ENCODE peak calls at places on chromosomes 5 and 9, in five cellular contexts. One of them, this sample, is unnamed.

GRCh38 chr5:33315170-33315569 is 125.6 kb upstream of the TARS1 start:
- ATAC-seq in GM12878: no peak
- ATAC-seq in K562: no peak
- ATAC-seq in upper lobe of left lung: no peak
- ATAC-seq in HepG2: no peak
- ATAC-seq in this sample: no peak

GRCh38 chr5:117318528-117318927 is 743.9 kb upstream of the SEMA6A start:
- ATAC-seq in HepG2: peak
- ATAC-seq in GM12878: no peak
- ATAC-seq in upper lobe of left lung: no peak
- ATAC-seq in K562: no peak
- ATAC-seq in this sample: no peak

GRCh38 chr5:93017854-93018253 is 563.2 kb downstream of the NR2F1-AS1 start:
- ATAC-seq in K562: no peak
- ATAC-seq in HepG2: no peak
- ATAC-seq in GM12878: no peak
- ATAC-seq in upper lobe of left lung: no peak
- ATAC-seq in this sample: no peak

GRCh38 chr5:141713616-141714309 is 31.7 kb upstream of the ARAP3 start:
- ATAC-seq in upper lobe of left lung: no peak
- ATAC-seq in K562: peak
- ATAC-seq in GM12878: no peak
- ATAC-seq in HepG2: peak
- ATAC-seq in this sample: peak

GRCh38 chr9:14107977-14108376 is 206.0 kb downstream of the NFIB start:
- ATAC-seq in K562: peak
- ATAC-seq in GM12878: no peak
- ATAC-seq in HepG2: no peak
- ATAC-seq in upper lobe of left lung: no peak
- ATAC-seq in this sample: no peak

GRCh38 chr9:130421802-130422276 is 22.9 kb upstream of the ASS1 start:
- ATAC-seq in upper lobe of left lung: no peak
- ATAC-seq in GM12878: no peak
- ATAC-seq in K562: no peak
- ATAC-seq in HepG2: no peak
- ATAC-seq in this sample: no peak

GRCh38 chr9:4501147-4501507 is 10.9 kb downstream of the SLC1A1 start:
- ATAC-seq in upper lobe of left lung: no peak
- ATAC-seq in GM12878: no peak
- ATAC-seq in K562: no peak
- ATAC-seq in HepG2: no peak
- ATAC-seq in this sample: no peak

GRCh38 chr5:139394654-139395566 is at the start of gene PROB1:
- ATAC-seq in upper lobe of left lung: peak
- ATAC-seq in K562: no peak
- ATAC-seq in GM12878: no peak
- ATAC-seq in HepG2: no peak
- ATAC-seq in this sample: peak

GRCh38 chr5:169880012-169880673 is 100.2 kb downstream of the INSYN2B start:
- ATAC-seq in GM12878: peak
- ATAC-seq in upper lobe of left lung: peak
- ATAC-seq in K562: no peak
- ATAC-seq in HepG2: no peak
- ATAC-seq in this sample: no peak

GRCh38 chr5:4700082-4700481 is 440.0 kb upstream of the ADAMTS16 start:
- ATAC-seq in GM12878: no peak
- ATAC-seq in HepG2: peak
- ATAC-seq in upper lobe of left lung: peak
- ATAC-seq in K562: peak
- ATAC-seq in this sample: no peak

GRCh38 chr9:110900917-110901316 is 137.4 kb downstream of the LPAR1 start:
- ATAC-seq in GM12878: no peak
- ATAC-seq in HepG2: no peak
- ATAC-seq in K562: no peak
- ATAC-seq in upper lobe of left lung: no peak
- ATAC-seq in this sample: no peak

GRCh38 chr5:160162910-160163309 is 43.7 kb upstream of the PWWP2A start:
- ATAC-seq in GM12878: no peak
- ATAC-seq in HepG2: no peak
- ATAC-seq in upper lobe of left lung: no peak
- ATAC-seq in K562: no peak
- ATAC-seq in this sample: no peak

GRCh38 chr5:160166069-160166972 is 47.1 kb upstream of the PWWP2A start:
- ATAC-seq in K562: no peak
- ATAC-seq in HepG2: no peak
- ATAC-seq in GM12878: no peak
- ATAC-seq in upper lobe of left lung: no peak
- ATAC-seq in this sample: no peak

GRCh38 chr5:160167623-160168165 is 48.4 kb upstream of the PWWP2A start:
- ATAC-seq in K562: no peak
- ATAC-seq in upper lobe of left lung: no peak
- ATAC-seq in GM12878: no peak
- ATAC-seq in HepG2: peak
- ATAC-seq in this sample: no peak

GRCh38 chr5:160166973-160167622 is 47.8 kb upstream of the PWWP2A start:
- ATAC-seq in HepG2: no peak
- ATAC-seq in K562: no peak
- ATAC-seq in upper lobe of left lung: no peak
- ATAC-seq in GM12878: no peak
- ATAC-seq in this sample: no peak

DNA sequence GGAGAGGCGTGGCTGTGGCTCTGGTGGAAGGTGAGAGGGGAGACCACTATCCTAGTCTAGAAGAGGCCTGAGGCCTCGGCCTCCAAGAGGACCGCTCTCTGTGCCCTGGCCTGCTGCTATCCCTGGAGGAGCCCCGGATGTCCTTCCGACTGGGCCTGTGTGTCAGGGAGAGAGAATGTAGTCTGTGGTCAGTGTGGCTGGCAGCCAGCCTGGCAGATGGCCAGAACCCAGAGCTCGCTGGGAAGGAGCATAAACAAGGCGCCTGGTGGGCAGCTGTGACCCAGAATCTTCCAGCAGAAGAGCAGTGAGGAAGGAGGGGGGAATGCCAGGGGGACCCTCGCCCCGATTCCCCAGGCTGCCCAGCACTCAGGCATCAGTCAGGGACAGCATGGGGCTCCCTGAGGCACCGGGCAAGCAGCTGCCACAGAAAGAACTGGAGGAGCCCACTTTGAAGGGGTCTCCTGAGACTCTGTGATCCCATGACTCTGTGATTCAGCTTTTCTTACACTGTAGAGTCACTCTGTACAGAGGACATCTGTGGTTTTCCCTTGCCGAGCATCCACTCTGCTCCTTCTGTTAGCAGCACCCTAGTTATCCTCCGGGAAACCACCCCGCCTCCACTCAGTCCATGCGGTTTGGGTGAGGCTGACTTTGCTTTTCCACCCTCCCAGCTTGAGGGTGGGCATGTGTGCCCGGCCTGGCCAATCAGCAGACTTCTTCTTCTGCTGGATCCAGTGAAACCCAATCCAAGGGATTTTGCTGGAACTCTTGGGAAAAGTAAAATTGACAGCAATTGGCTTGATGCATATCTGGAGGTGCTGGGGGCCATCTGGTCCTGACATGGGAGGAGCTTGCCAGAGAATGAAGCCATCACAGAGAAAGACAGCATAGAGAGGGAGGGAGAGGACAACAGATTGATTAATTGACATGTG is 46.2 kb upstream of the PWWP2A start:
- ATAC-seq in GM12878: peak
- ATAC-seq in K562: peak
- ATAC-seq in HepG2: peak
- ATAC-seq in upper lobe of left lung: peak
- ATAC-seq in this sample: peak
- TF ChIP-seq POLR2A in GM12878: no peak
- TF ChIP-seq POLR2A in K562: no peak
- TF ChIP-seq POLR2A in HepG2: no peak
- TF ChIP-seq POLR2A in upper lobe of left lung: no peak
- TF ChIP-seq POLR2A in this sample: no peak

GRCh38 chr9:95317119-95317892 is at the start of gene FANCC:
- ATAC-seq in GM12878: peak
- ATAC-seq in upper lobe of left lung: peak
- ATAC-seq in HepG2: peak
- ATAC-seq in K562: peak
- ATAC-seq in this sample: peak
- TF ChIP-seq EP300 in GM12878: no peak
- TF ChIP-seq EP300 in upper lobe of left lung: no peak
- TF ChIP-seq EP300 in HepG2: peak
- TF ChIP-seq EP300 in K562: no peak
- TF ChIP-seq EP300 in this sample: no peak

GRCh38 chr5:79555418-79555817 is 41.5 kb upstream of the HOMER1 start:
- ATAC-seq in GM12878: no peak
- ATAC-seq in upper lobe of left lung: no peak
- ATAC-seq in HepG2: no peak
- ATAC-seq in K562: no peak
- ATAC-seq in this sample: no peak
- TF ChIP-seq POLR2AphosphoS5 in GM12878: no peak
- TF ChIP-seq POLR2AphosphoS5 in upper lobe of left lung: no peak
- TF ChIP-seq POLR2AphosphoS5 in HepG2: no peak
- TF ChIP-seq POLR2AphosphoS5 in K562: no peak
- TF ChIP-seq POLR2AphosphoS5 in this sample: no peak

DNA sequence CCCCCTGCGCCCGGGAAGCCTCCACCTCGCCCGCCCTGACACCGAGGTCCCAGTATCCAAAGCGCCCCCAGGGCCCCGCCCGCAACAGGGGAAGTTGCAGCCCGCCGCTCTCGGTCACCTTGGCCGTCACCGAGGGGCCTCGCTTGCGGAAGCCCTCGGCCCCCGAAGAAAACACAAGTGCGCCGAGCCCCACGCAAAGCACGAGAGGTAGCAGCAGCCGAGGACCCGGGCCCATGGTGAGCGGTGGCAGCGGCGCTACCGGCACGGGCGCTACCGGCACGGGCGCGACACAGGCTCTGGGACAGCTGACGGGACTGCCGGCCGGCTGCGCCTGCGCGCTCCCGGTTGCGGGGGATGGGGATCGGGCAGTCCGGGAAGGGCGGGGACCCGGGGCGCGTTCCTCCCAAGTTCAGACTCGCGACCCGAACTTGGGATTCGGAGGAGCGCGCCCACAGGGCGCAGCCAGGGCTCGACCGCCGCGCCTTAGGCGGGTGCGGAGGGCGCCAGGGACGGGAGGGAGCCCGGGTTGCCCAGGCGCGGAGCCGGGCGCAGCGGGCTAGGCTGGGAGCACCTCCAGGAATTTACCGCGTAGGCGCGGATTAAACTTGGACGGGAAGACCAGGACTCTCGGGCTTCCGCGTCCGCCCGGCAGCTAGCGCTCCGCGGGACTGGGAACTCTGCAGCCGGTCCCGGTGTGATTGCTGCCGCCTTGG is at the start of gene PPIC:
- ATAC-seq in GM12878: peak
- ATAC-seq in upper lobe of left lung: peak
- ATAC-seq in K562: peak
- ATAC-seq in HepG2: peak
- ATAC-seq in this sample: peak
- TF ChIP-seq POLR2A in GM12878: no peak
- TF ChIP-seq POLR2A in upper lobe of left lung: peak
- TF ChIP-seq POLR2A in K562: no peak
- TF ChIP-seq POLR2A in HepG2: no peak
- TF ChIP-seq POLR2A in this sample: peak